ENCODE peak calls at places on chromosomes 11 and 22, in four cellular contexts. One of them, this sample, is unnamed.

GRCh38 chr22:25482868-25483639 is 81.4 kb upstream of the GRK3 start:
- DNase-seq in CD4-positive, alpha-beta T cell: no peak
- DNase-seq in fibroblast of the conjunctiva: no peak
- DNase-seq in substantia nigra: peak
- DNase-seq in this sample: no peak

GRCh38 chr22:25021409-25021808 is 68.9 kb downstream of the KIAA1671 start:
- DNase-seq in CD4-positive, alpha-beta T cell: no peak
- DNase-seq in fibroblast of the conjunctiva: no peak
- DNase-seq in substantia nigra: no peak
- DNase-seq in this sample: no peak

GRCh38 chr22:19604711-19605268 is 80.6 kb upstream of the CLDN5 start:
- DNase-seq in CD4-positive, alpha-beta T cell: no peak
- DNase-seq in fibroblast of the conjunctiva: no peak
- DNase-seq in substantia nigra: no peak
- DNase-seq in this sample: no peak

GRCh38 chr11:8021920-8022319 is 34.8 kb downstream of the EIF3F start:
- DNase-seq in CD4-positive, alpha-beta T cell: no peak
- DNase-seq in fibroblast of the conjunctiva: no peak
- DNase-seq in substantia nigra: no peak
- DNase-seq in this sample: no peak

GRCh38 chr11:117180020-117180419 is 1.5 kb downstream of the SIDT2 start:
- DNase-seq in CD4-positive, alpha-beta T cell: no peak
- DNase-seq in fibroblast of the conjunctiva: no peak
- DNase-seq in substantia nigra: no peak
- DNase-seq in this sample: peak

GRCh38 chr22:27918351-27919221 is 470 bp downstream of the PITPNB start:
- DNase-seq in CD4-positive, alpha-beta T cell: peak
- DNase-seq in fibroblast of the conjunctiva: no peak
- DNase-seq in substantia nigra: peak
- DNase-seq in this sample: peak

GRCh38 chr11:126408496-126408895 is 53.0 kb downstream of the ST3GAL4 start:
- DNase-seq in CD4-positive, alpha-beta T cell: no peak
- DNase-seq in fibroblast of the conjunctiva: no peak
- DNase-seq in substantia nigra: no peak
- DNase-seq in this sample: no peak

GRCh38 chr11:114310095-114310494 is 13.9 kb downstream of the NNMT start:
- DNase-seq in CD4-positive, alpha-beta T cell: no peak
- DNase-seq in fibroblast of the conjunctiva: no peak
- DNase-seq in substantia nigra: no peak
- DNase-seq in this sample: no peak

This sample was measured in RPMI7951.